ENCODE peak calls at places on chromosomes 3 and 15, in ten cellular contexts. C is fibroblast of lung; P is NAMALWA; H is Right ventricle myocardium superior; L is neural progenitor cell; F is HuH-7; U is kidney epithelial cell; I is stimulated activated CD4-positive, alpha-beta T cell treated with anti-CD3 and anti-CD28 coated beads, Interleukin-12 subunit alpha, Interleukin-12 subunit beta, amount 100 ng/mL, for 4 hours; G is activated effector memory CD4-positive, alpha-beta T cell treated with anti-CD3 and anti-CD28 coated beads, Interleukin-2, amount 50 U/mL, for 16 hours; N is non-pigmented ciliary epithelial cell. S is an unnamed sample.

GRCh38 chr3:119181765-119182164 is 8.4 kb downstream of the UPK1B start:
- DNase-seq in C (no peak), P (no peak), L (no peak), I (no peak), N (no peak), U (no peak), F (no peak), G (no peak), H (no peak), S (no peak)

GRCh38 chr3:163043074-163043473 is 1546.5 kb downstream of the OTOL1 start:
- DNase-seq in C (peak), I (no peak), G (no peak), N (no peak), H (no peak), P (no peak), L (peak), F (peak), U (no peak), S (no peak)

GRCh38 chr3:177279118-177279815 is 82.0 kb upstream of the TBL1XR1 start:
- DNase-seq in U (peak), G (no peak), P (no peak), C (no peak), F (no peak), N (no peak), H (no peak), L (no peak), I (no peak), S (no peak)

GRCh38 chr15:62624541-62625399 is 417.8 kb upstream of the TPM1 start:
- DNase-seq in L (peak), C (peak), I (no peak), F (no peak), G (no peak), P (peak), U (peak), H (no peak), N (peak), S (no peak)

GRCh38 chr3:141373768-141374526 is 5.6 kb downstream of the ZBTB38 start:
- DNase-seq in H (no peak), P (no peak), I (no peak), U (no peak), C (no peak), G (no peak), L (no peak), N (no peak), F (no peak), S (no peak)

GRCh38 chr15:86199467-86200145 is 119.9 kb downstream of the AGBL1 start:
- DNase-seq in C (no peak), H (no peak), I (no peak), G (no peak), F (no peak), U (no peak), N (no peak), L (no peak), P (no peak), S (no peak)

GRCh38 chr3:186132487-186132886 is 23.6 kb upstream of the ETV5 start:
- DNase-seq in C (no peak), H (no peak), L (no peak), N (no peak), I (no peak), G (no peak), F (no peak), P (no peak), U (no peak), S (no peak)

GRCh38 chr15:40776537-40777141 is 6.9 kb downstream of the C15orf62 start:
- DNase-seq in G (no peak), C (peak), U (no peak), F (no peak), I (no peak), P (no peak), N (no peak), H (no peak), L (no peak), S (no peak)

GRCh38 chr15:74958320-74958907 is 1.8 kb upstream of the RPP25 start:
- DNase-seq in P (no peak), H (peak), G (no peak), N (no peak), L (peak), U (no peak), I (no peak), C (no peak), F (peak), S (no peak)

GRCh38 chr3:5390221-5390620 is 202.7 kb downstream of the EDEM1 start:
- DNase-seq in C (no peak), H (no peak), N (no peak), G (no peak), F (no peak), L (no peak), P (peak), U (no peak), I (no peak), S (no peak)

GRCh38 chr15:73996939-73997338 is 2.4 kb downstream of the PML start:
- DNase-seq in C (peak), P (peak), I (no peak), N (no peak), F (no peak), G (peak), L (no peak), U (no peak), H (no peak), S (no peak)

GRCh38 chr15:97521894-97522293 is 438.6 kb upstream of the ARRDC4 start:
- DNase-seq in U (no peak), P (no peak), I (no peak), G (no peak), F (no peak), C (no peak), H (peak), N (no peak), L (peak), S (no peak)

GRCh38 chr3:99287876-99288275 is 350.5 kb upstream of the COL8A1 start:
- DNase-seq in H (no peak), N (no peak), U (no peak), F (no peak), C (no peak), L (no peak), G (no peak), I (no peak), P (no peak), S (no peak)

GRCh38 chr3:167095976-167096375 is 284.1 kb downstream of the ZBBX start:
- DNase-seq in P (no peak), U (no peak), F (no peak), H (no peak), L (no peak), I (no peak), N (no peak), G (no peak), C (no peak), S (no peak)

GRCh38 chr3:194536883-194537637 is 50.3 kb upstream of the ATP13A3 start:
- DNase-seq in C (no peak), F (peak), I (no peak), H (peak), L (no peak), N (no peak), P (no peak), G (no peak), U (no peak), S (no peak)

GRCh38 chr15:51706931-51707608 is 25.8 kb downstream of the SCG3 start:
- DNase-seq in U (no peak), P (no peak), L (no peak), F (no peak), H (no peak), I (no peak), C (no peak), G (no peak), N (no peak), S (no peak)

GRCh38 chr15:101808201-101808600 is 3.8 kb upstream of the OR4F15 start:
- DNase-seq in F (no peak), G (no peak), P (no peak), N (no peak), U (peak), H (no peak), L (no peak), C (peak), I (no peak), S (no peak)

GRCh38 chr3:66638717-66639116 is 137.9 kb upstream of the LRIG1 start:
- DNase-seq in F (no peak), I (no peak), C (no peak), L (peak), G (no peak), U (no peak), H (no peak), P (peak), N (no peak), S (peak)

GRCh38 chr3:107663266-107663665 is 140.5 kb downstream of the BBX start:
- DNase-seq in I (no peak), G (no peak), L (no peak), H (no peak), F (no peak), C (no peak), P (no peak), N (no peak), U (no peak), S (no peak)

GRCh38 chr15:85828026-85828597 is 33.4 kb upstream of the KLHL25 start:
- DNase-seq in N (no peak), G (no peak), P (no peak), U (no peak), H (no peak), L (no peak), F (no peak), C (no peak), I (no peak), S (no peak)

GRCh38 chr3:58216496-58217197 is 5.9 kb upstream of the DNASE1L3 start:
- DNase-seq in L (peak), G (no peak), C (no peak), H (no peak), I (no peak), U (no peak), N (no peak), P (no peak), F (no peak), S (no peak)

GRCh38 chr3:32564195-32564594 is 6.5 kb downstream of the DYNC1LI1 start:
- DNase-seq in H (no peak), I (no peak), P (no peak), F (no peak), L (no peak), U (no peak), G (no peak), N (no peak), C (peak), S (no peak)

GRCh38 chr3:129490273-129490675 is 38.2 kb upstream of the RHO start:
- DNase-seq in F (peak), P (peak), I (peak), H (peak), N (peak), U (peak), C (peak), L (peak), G (peak), S (peak)

S was measured in stimulated activated naive B cell treated with anti-CD40 and anti-IgM and Interleukin-4, amounts not matched to agents 10 μg/mL and 1 μg/mL and 100 μg/mL, for 72 hours.